ENCODE peak calls at places on chromosomes 2 and 18, in nine cellular contexts. One of them, this sample, is unnamed.
A peak's percentile ranks its signal among the peaks of the same experiment; 100 is the strongest.

GRCh38 chr2:239276813-239277193 is 124.0 kb downstream of the HDAC4 start:
- DNase-seq in IMR-90: no peak
- DNase-seq in GM23248: no peak
- DNase-seq in lower lobe of right lung: no peak
- DNase-seq in GM23338: no peak
- DNase-seq in CD8-positive, alpha-beta memory T cell: no peak
- DNase-seq in cardiac muscle cell: no peak
- DNase-seq in CD8-positive, alpha-beta T cell: no peak
- DNase-seq in prostate gland: no peak
- DNase-seq in this sample: no peak

GRCh38 chr2:127093648-127094210 is 13.2 kb downstream of the BIN1 start:
- DNase-seq in IMR-90: no peak
- DNase-seq in GM23248: no peak
- DNase-seq in lower lobe of right lung: peak; percentile 34
- DNase-seq in GM23338: no peak
- DNase-seq in CD8-positive, alpha-beta memory T cell: no peak
- DNase-seq in cardiac muscle cell: no peak
- DNase-seq in CD8-positive, alpha-beta T cell: no peak
- DNase-seq in prostate gland: no peak
- DNase-seq in this sample: no peak

GRCh38 chr18:57422313-57422872 is 12.8 kb upstream of the ONECUT2 start:
- DNase-seq in IMR-90: no peak
- DNase-seq in GM23248: no peak
- DNase-seq in lower lobe of right lung: no peak
- DNase-seq in GM23338: no peak
- DNase-seq in CD8-positive, alpha-beta memory T cell: no peak
- DNase-seq in cardiac muscle cell: no peak
- DNase-seq in CD8-positive, alpha-beta T cell: no peak
- DNase-seq in prostate gland: no peak
- DNase-seq in this sample: no peak

GRCh38 chr2:72115361-72116080 is 32.1 kb downstream of the CYP26B1 start:
- DNase-seq in IMR-90: peak; percentile 73
- DNase-seq in GM23248: peak; percentile 94
- DNase-seq in lower lobe of right lung: peak; percentile 52
- DNase-seq in GM23338: no peak
- DNase-seq in CD8-positive, alpha-beta memory T cell: no peak
- DNase-seq in cardiac muscle cell: peak; percentile 77
- DNase-seq in CD8-positive, alpha-beta T cell: no peak
- DNase-seq in prostate gland: peak; percentile 87
- DNase-seq in this sample: peak; percentile 99

GRCh38 chr2:37454851-37455762 is 110.7 kb downstream of the QPCT start:
- DNase-seq in IMR-90: no peak
- DNase-seq in GM23248: peak; percentile 66
- DNase-seq in lower lobe of right lung: no peak
- DNase-seq in GM23338: no peak
- DNase-seq in CD8-positive, alpha-beta memory T cell: no peak
- DNase-seq in cardiac muscle cell: peak; percentile 73
- DNase-seq in CD8-positive, alpha-beta T cell: no peak
- DNase-seq in prostate gland: no peak
- DNase-seq in this sample: no peak

GRCh38 chr2:168964251-168964807 is 63.2 kb downstream of the G6PC2 start:
- DNase-seq in IMR-90: no peak
- DNase-seq in GM23248: no peak
- DNase-seq in lower lobe of right lung: no peak
- DNase-seq in GM23338: no peak
- DNase-seq in CD8-positive, alpha-beta memory T cell: no peak
- DNase-seq in cardiac muscle cell: no peak
- DNase-seq in CD8-positive, alpha-beta T cell: no peak
- DNase-seq in prostate gland: peak; percentile 67
- DNase-seq in this sample: no peak

GRCh38 chr2:23513881-23514793 is 129.2 kb downstream of the KLHL29 start:
- DNase-seq in IMR-90: no peak
- DNase-seq in GM23248: peak; percentile 10
- DNase-seq in lower lobe of right lung: no peak
- DNase-seq in GM23338: no peak
- DNase-seq in CD8-positive, alpha-beta memory T cell: no peak
- DNase-seq in cardiac muscle cell: no peak
- DNase-seq in CD8-positive, alpha-beta T cell: no peak
- DNase-seq in prostate gland: peak; percentile 38
- DNase-seq in this sample: no peak

GRCh38 chr18:34890486-34891085 is 150.6 kb upstream of the MAPRE2 start:
- DNase-seq in IMR-90: no peak
- DNase-seq in GM23248: no peak
- DNase-seq in lower lobe of right lung: no peak
- DNase-seq in GM23338: no peak
- DNase-seq in CD8-positive, alpha-beta memory T cell: no peak
- DNase-seq in cardiac muscle cell: no peak
- DNase-seq in CD8-positive, alpha-beta T cell: no peak
- DNase-seq in prostate gland: no peak
- DNase-seq in this sample: no peak

GRCh38 chr18:6546229-6546628 is 131.5 kb upstream of the L3MBTL4 start:
- DNase-seq in IMR-90: no peak
- DNase-seq in GM23248: no peak
- DNase-seq in lower lobe of right lung: no peak
- DNase-seq in GM23338: no peak
- DNase-seq in CD8-positive, alpha-beta memory T cell: no peak
- DNase-seq in cardiac muscle cell: peak; percentile 6
- DNase-seq in CD8-positive, alpha-beta T cell: no peak
- DNase-seq in prostate gland: peak; percentile 53
- DNase-seq in this sample: peak; percentile 5

GRCh38 chr2:26978061-26978596 is 7.7 kb downstream of the MAPRE3 start:
- DNase-seq in IMR-90: no peak
- DNase-seq in GM23248: peak; percentile 29
- DNase-seq in lower lobe of right lung: peak; percentile 78
- DNase-seq in GM23338: no peak
- DNase-seq in CD8-positive, alpha-beta memory T cell: no peak
- DNase-seq in cardiac muscle cell: no peak
- DNase-seq in CD8-positive, alpha-beta T cell: no peak
- DNase-seq in prostate gland: peak; percentile 42
- DNase-seq in this sample: no peak

GRCh38 chr2:25292408-25292807 is 49.3 kb downstream of the DNMT3A start:
- DNase-seq in IMR-90: no peak
- DNase-seq in GM23248: no peak
- DNase-seq in lower lobe of right lung: no peak
- DNase-seq in GM23338: no peak
- DNase-seq in CD8-positive, alpha-beta memory T cell: no peak
- DNase-seq in cardiac muscle cell: no peak
- DNase-seq in CD8-positive, alpha-beta T cell: no peak
- DNase-seq in prostate gland: no peak
- DNase-seq in this sample: no peak

GRCh38 chr2:234496442-234496834 is 443 bp downstream of the ARL4C start:
- DNase-seq in IMR-90: no peak
- DNase-seq in GM23248: no peak
- DNase-seq in lower lobe of right lung: no peak
- DNase-seq in GM23338: no peak
- DNase-seq in CD8-positive, alpha-beta memory T cell: peak; percentile 42
- DNase-seq in cardiac muscle cell: no peak
- DNase-seq in CD8-positive, alpha-beta T cell: peak; percentile 42
- DNase-seq in prostate gland: peak; percentile 50
- DNase-seq in this sample: peak; percentile 37

GRCh38 chr2:1617425-1618021 is 126.8 kb downstream of the PXDN start:
- DNase-seq in IMR-90: no peak
- DNase-seq in GM23248: no peak
- DNase-seq in lower lobe of right lung: no peak
- DNase-seq in GM23338: no peak
- DNase-seq in CD8-positive, alpha-beta memory T cell: no peak
- DNase-seq in cardiac muscle cell: no peak
- DNase-seq in CD8-positive, alpha-beta T cell: no peak
- DNase-seq in prostate gland: no peak
- DNase-seq in this sample: no peak

GRCh38 chr18:58381676-58382411 is 247.0 kb downstream of the ALPK2 start:
- DNase-seq in IMR-90: no peak
- DNase-seq in GM23248: no peak
- DNase-seq in lower lobe of right lung: no peak
- DNase-seq in GM23338: no peak
- DNase-seq in CD8-positive, alpha-beta memory T cell: no peak
- DNase-seq in cardiac muscle cell: no peak
- DNase-seq in CD8-positive, alpha-beta T cell: no peak
- DNase-seq in prostate gland: no peak
- DNase-seq in this sample: no peak

GRCh38 chr18:59833785-59834184 is 66.0 kb upstream of the PMAIP1 start:
- DNase-seq in IMR-90: no peak
- DNase-seq in GM23248: no peak
- DNase-seq in lower lobe of right lung: no peak
- DNase-seq in GM23338: no peak
- DNase-seq in CD8-positive, alpha-beta memory T cell: no peak
- DNase-seq in cardiac muscle cell: no peak
- DNase-seq in CD8-positive, alpha-beta T cell: no peak
- DNase-seq in prostate gland: no peak
- DNase-seq in this sample: no peak

GRCh38 chr2:42138163-42139016 is 30.8 kb upstream of the EML4 start:
- DNase-seq in IMR-90: peak; percentile 98
- DNase-seq in GM23248: peak; percentile 92
- DNase-seq in lower lobe of right lung: no peak
- DNase-seq in GM23338: no peak
- DNase-seq in CD8-positive, alpha-beta memory T cell: no peak
- DNase-seq in cardiac muscle cell: peak; percentile 99
- DNase-seq in CD8-positive, alpha-beta T cell: no peak
- DNase-seq in prostate gland: peak; percentile 53
- DNase-seq in this sample: peak; percentile 72

GRCh38 chr2:200763422-200763821 is 48.3 kb upstream of the BZW1 start:
- DNase-seq in IMR-90: peak; percentile 69
- DNase-seq in GM23248: no peak
- DNase-seq in lower lobe of right lung: no peak
- DNase-seq in GM23338: no peak
- DNase-seq in CD8-positive, alpha-beta memory T cell: no peak
- DNase-seq in cardiac muscle cell: no peak
- DNase-seq in CD8-positive, alpha-beta T cell: no peak
- DNase-seq in prostate gland: no peak
- DNase-seq in this sample: no peak

GRCh38 chr18:12598181-12598921 is 59.6 kb downstream of the SPIRE1 start:
- DNase-seq in IMR-90: peak; percentile 57
- DNase-seq in GM23248: peak; percentile 76
- DNase-seq in lower lobe of right lung: no peak
- DNase-seq in GM23338: peak; percentile 21
- DNase-seq in CD8-positive, alpha-beta memory T cell: no peak
- DNase-seq in cardiac muscle cell: peak; percentile 33
- DNase-seq in CD8-positive, alpha-beta T cell: no peak
- DNase-seq in prostate gland: no peak
- DNase-seq in this sample: peak; percentile 14

DNA sequence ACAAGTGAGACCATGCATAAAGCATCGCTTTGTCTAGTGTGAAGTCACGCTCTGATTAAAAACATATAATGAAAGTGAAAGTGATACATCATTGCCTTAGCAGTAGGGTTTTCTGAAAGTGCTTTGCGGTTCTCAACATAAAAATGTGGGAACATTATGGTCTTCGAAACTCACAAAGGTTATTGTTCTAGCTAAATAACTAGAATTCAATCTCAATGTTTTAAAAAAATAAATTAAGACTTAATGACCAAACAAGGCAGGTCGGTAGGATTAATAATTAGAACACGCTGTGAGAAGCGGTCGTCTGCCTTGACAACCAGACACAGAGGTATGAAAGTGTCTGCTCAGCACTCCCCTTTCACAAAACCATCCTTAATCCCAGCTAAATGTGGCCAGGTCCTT is 42.2 kb downstream of the KLHL14 start:
- DNase-seq in IMR-90: no peak
- DNase-seq in GM23248: peak; percentile 45
- DNase-seq in lower lobe of right lung: no peak
- DNase-seq in GM23338: no peak
- DNase-seq in CD8-positive, alpha-beta memory T cell: no peak
- DNase-seq in cardiac muscle cell: peak; percentile 0
- DNase-seq in CD8-positive, alpha-beta T cell: no peak
- DNase-seq in prostate gland: no peak
- DNase-seq in this sample: no peak
- H3K4me3 ChIP-seq in IMR-90: no peak overlapping the region
- H3K4me3 ChIP-seq in GM23248: peak overlapping the region; percentile 86
- H3K4me3 ChIP-seq in lower lobe of right lung: peak overlapping the region; percentile 34
- H3K4me3 ChIP-seq in GM23338: no peak overlapping the region
- H3K4me3 ChIP-seq in CD8-positive, alpha-beta memory T cell: peak overlapping the region; percentile 2
- H3K4me3 ChIP-seq in cardiac muscle cell: no peak overlapping the region
- H3K4me3 ChIP-seq in CD8-positive, alpha-beta T cell: peak overlapping the region; percentile 20
- H3K4me3 ChIP-seq in prostate gland: peak overlapping the region; percentile 27
- H3K4me3 ChIP-seq in this sample: peak overlapping the region; percentile 52

GRCh38 chr2:103005386-103005785 is 243.6 kb downstream of the TMEM182 start:
- DNase-seq in IMR-90: no peak
- DNase-seq in GM23248: no peak
- DNase-seq in lower lobe of right lung: no peak
- DNase-seq in GM23338: no peak
- DNase-seq in CD8-positive, alpha-beta memory T cell: no peak
- DNase-seq in cardiac muscle cell: no peak
- DNase-seq in CD8-positive, alpha-beta T cell: no peak
- DNase-seq in prostate gland: no peak
- DNase-seq in this sample: no peak
- H3K27me3 ChIP-seq in IMR-90: no peaks in the 10 kb centered on the region
- H3K27me3 ChIP-seq in GM23248: no peaks in the 10 kb centered on the region
- H3K27me3 ChIP-seq in lower lobe of right lung: no peaks in the 10 kb centered on the region
- H3K27me3 ChIP-seq in GM23338: no peaks in the 10 kb centered on the region
- H3K27me3 ChIP-seq in CD8-positive, alpha-beta memory T cell: no peaks in the 10 kb centered on the region
- H3K27me3 ChIP-seq in cardiac muscle cell: no peaks in the 10 kb centered on the region
- H3K27me3 ChIP-seq in CD8-positive, alpha-beta T cell: no peaks in the 10 kb centered on the region
- H3K27me3 ChIP-seq in prostate gland: no peaks in the 10 kb centered on the region
- H3K27me3 ChIP-seq in this sample: no peaks in the 10 kb centered on the region

GRCh38 chr2:50111067-50111466 is 920.9 kb downstream of the NRXN1 start:
- DNase-seq in IMR-90: no peak
- DNase-seq in GM23248: no peak
- DNase-seq in lower lobe of right lung: no peak
- DNase-seq in GM23338: no peak
- DNase-seq in CD8-positive, alpha-beta memory T cell: no peak
- DNase-seq in cardiac muscle cell: no peak
- DNase-seq in CD8-positive, alpha-beta T cell: no peak
- DNase-seq in prostate gland: no peak
- DNase-seq in this sample: no peak

DNA sequence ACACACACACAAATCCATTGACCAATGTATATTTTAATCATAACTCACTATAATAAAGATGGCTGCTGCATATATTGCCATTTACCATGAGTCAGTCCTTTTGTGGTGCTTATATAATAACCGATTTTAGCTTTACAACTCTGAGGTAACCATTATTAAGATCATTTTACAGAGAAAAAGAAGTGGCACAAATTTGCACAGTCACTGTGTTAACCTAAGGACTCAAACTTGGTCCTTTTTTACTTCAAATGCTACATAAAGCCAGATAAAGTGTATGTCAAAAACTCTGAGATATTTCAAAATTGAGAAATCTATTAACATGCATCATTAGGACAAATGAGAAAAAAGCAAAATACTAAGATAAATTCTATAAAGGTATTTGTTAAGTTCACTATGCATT is 923.7 kb downstream of the NRXN1 start:
- DNase-seq in IMR-90: no peak
- DNase-seq in GM23248: no peak
- DNase-seq in lower lobe of right lung: no peak
- DNase-seq in GM23338: no peak
- DNase-seq in CD8-positive, alpha-beta memory T cell: no peak
- DNase-seq in cardiac muscle cell: no peak
- DNase-seq in CD8-positive, alpha-beta T cell: no peak
- DNase-seq in prostate gland: no peak
- DNase-seq in this sample: no peak
- H3K36me3 ChIP-seq in IMR-90: no peaks in the 10 kb centered on the region
- H3K36me3 ChIP-seq in GM23248: no peaks in the 10 kb centered on the region
- H3K36me3 ChIP-seq in lower lobe of right lung: no peaks in the 10 kb centered on the region
- H3K36me3 ChIP-seq in GM23338: no peaks in the 10 kb centered on the region
- H3K36me3 ChIP-seq in CD8-positive, alpha-beta memory T cell: no peaks in the 10 kb centered on the region
- H3K36me3 ChIP-seq in cardiac muscle cell: no peaks in the 10 kb centered on the region
- H3K36me3 ChIP-seq in CD8-positive, alpha-beta T cell: no peaks in the 10 kb centered on the region
- H3K36me3 ChIP-seq in prostate gland: no peaks in the 10 kb centered on the region
- H3K36me3 ChIP-seq in this sample: no peaks in the 10 kb centered on the region

DNA sequence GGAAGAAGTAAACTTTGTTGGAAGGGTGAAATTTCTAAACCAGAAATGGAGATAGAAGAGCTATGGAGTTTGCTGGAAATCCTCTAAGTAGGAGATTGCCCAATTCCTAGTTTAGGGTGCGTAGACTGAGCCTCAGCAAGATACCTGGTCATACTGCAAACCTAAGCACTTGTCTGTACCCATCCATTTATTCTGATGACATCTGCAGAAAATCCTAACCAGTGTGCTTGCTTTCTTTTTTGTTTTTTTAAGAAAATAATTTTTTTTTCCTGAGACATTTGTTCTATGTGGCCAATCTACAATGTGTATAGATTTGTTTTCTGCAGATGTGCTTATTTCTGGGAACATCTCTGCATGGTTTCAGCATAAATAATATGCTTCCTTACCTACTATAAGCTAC is 144.7 kb downstream of the LYPD6B start:
- DNase-seq in IMR-90: no peak
- DNase-seq in GM23248: no peak
- DNase-seq in lower lobe of right lung: no peak
- DNase-seq in GM23338: no peak
- DNase-seq in CD8-positive, alpha-beta memory T cell: no peak
- DNase-seq in cardiac muscle cell: no peak
- DNase-seq in CD8-positive, alpha-beta T cell: no peak
- DNase-seq in prostate gland: no peak
- DNase-seq in this sample: no peak
- H3K4me3 ChIP-seq in IMR-90: no peak overlapping the region
- H3K4me3 ChIP-seq in GM23248: no peak overlapping the region
- H3K4me3 ChIP-seq in lower lobe of right lung: no peak overlapping the region
- H3K4me3 ChIP-seq in GM23338: no peak overlapping the region
- H3K4me3 ChIP-seq in CD8-positive, alpha-beta memory T cell: no peak overlapping the region
- H3K4me3 ChIP-seq in cardiac muscle cell: no peak overlapping the region
- H3K4me3 ChIP-seq in CD8-positive, alpha-beta T cell: no peak overlapping the region
- H3K4me3 ChIP-seq in prostate gland: no peak overlapping the region
- H3K4me3 ChIP-seq in this sample: no peak overlapping the region

This sample was measured in MG63.